ENCODE peak calls at places on chromosome 17, in seven cellular contexts. One of them, this sample, is unnamed.

GRCh38 chr17:21200590-21201301 is 13.2 kb downstream of the TMEM11 start:
- DNase-seq in IMR-90: no peak
- DNase-seq in SK-N-SH: no peak
- DNase-seq in left ventricle myocardium inferior: no peak
- DNase-seq in K562: no peak
- DNase-seq in lung: no peak
- DNase-seq in brain microvascular endothelial cell: no peak
- DNase-seq in this sample: no peak

GRCh38 chr17:63525190-63525946 is 2.2 kb downstream of the KCNH6 start:
- DNase-seq in lung: no peak
- DNase-seq in SK-N-SH: no peak
- DNase-seq in left ventricle myocardium inferior: no peak
- DNase-seq in IMR-90: no peak
- DNase-seq in K562: no peak
- DNase-seq in brain microvascular endothelial cell: no peak
- DNase-seq in this sample: no peak

GRCh38 chr17:38917259-38917658 is 8.2 kb upstream of the LASP1NB start:
- DNase-seq in IMR-90: no peak
- DNase-seq in brain microvascular endothelial cell: no peak
- DNase-seq in left ventricle myocardium inferior: no peak
- DNase-seq in K562: no peak
- DNase-seq in SK-N-SH: no peak
- DNase-seq in lung: no peak
- DNase-seq in this sample: no peak

GRCh38 chr17:28950017-28950751 is 1.1 kb downstream of the PHF12 start:
- DNase-seq in SK-N-SH: peak
- DNase-seq in brain microvascular endothelial cell: peak
- DNase-seq in lung: peak
- DNase-seq in left ventricle myocardium inferior: peak
- DNase-seq in K562: peak
- DNase-seq in IMR-90: peak
- DNase-seq in this sample: peak

GRCh38 chr17:38914741-38915638 is 10.4 kb upstream of the LASP1NB start:
- DNase-seq in left ventricle myocardium inferior: no peak
- DNase-seq in IMR-90: no peak
- DNase-seq in lung: no peak
- DNase-seq in SK-N-SH: peak
- DNase-seq in K562: no peak
- DNase-seq in brain microvascular endothelial cell: no peak
- DNase-seq in this sample: no peak

GRCh38 chr17:59829217-59830006 is 63.3 kb downstream of the TUBD1 start:
- DNase-seq in left ventricle myocardium inferior: no peak
- DNase-seq in K562: peak
- DNase-seq in brain microvascular endothelial cell: peak
- DNase-seq in IMR-90: peak
- DNase-seq in lung: no peak
- DNase-seq in SK-N-SH: peak
- DNase-seq in this sample: peak

GRCh38 chr17:21549107-21549687 is 143.1 kb upstream of the KCNJ18 start:
- DNase-seq in lung: no peak
- DNase-seq in K562: no peak
- DNase-seq in IMR-90: peak
- DNase-seq in brain microvascular endothelial cell: peak
- DNase-seq in left ventricle myocardium inferior: no peak
- DNase-seq in SK-N-SH: no peak
- DNase-seq in this sample: no peak

GRCh38 chr17:57874434-57875108 is 24.7 kb upstream of the MRPS23 start:
- DNase-seq in brain microvascular endothelial cell: peak
- DNase-seq in IMR-90: peak
- DNase-seq in left ventricle myocardium inferior: peak
- DNase-seq in SK-N-SH: peak
- DNase-seq in K562: no peak
- DNase-seq in lung: peak
- DNase-seq in this sample: no peak

GRCh38 chr17:45309400-45309799 is 7.4 kb downstream of the MAP3K14 start:
- DNase-seq in K562: peak
- DNase-seq in left ventricle myocardium inferior: no peak
- DNase-seq in lung: no peak
- DNase-seq in SK-N-SH: no peak
- DNase-seq in brain microvascular endothelial cell: no peak
- DNase-seq in IMR-90: no peak
- DNase-seq in this sample: no peak

GRCh38 chr17:12987120-12987519 is 30.7 kb downstream of the ELAC2 start:
- DNase-seq in IMR-90: no peak
- DNase-seq in lung: no peak
- DNase-seq in SK-N-SH: peak
- DNase-seq in left ventricle myocardium inferior: no peak
- DNase-seq in brain microvascular endothelial cell: no peak
- DNase-seq in K562: no peak
- DNase-seq in this sample: no peak

GRCh38 chr17:1714980-1715802 is 5.0 kb upstream of the TLCD2 start:
- DNase-seq in brain microvascular endothelial cell: peak
- DNase-seq in IMR-90: peak
- DNase-seq in SK-N-SH: peak
- DNase-seq in lung: peak
- DNase-seq in K562: peak
- DNase-seq in left ventricle myocardium inferior: peak
- DNase-seq in this sample: peak

GRCh38 chr17:82929676-82930042 is 89.8 kb upstream of the ZNF750 start:
- DNase-seq in SK-N-SH: no peak
- DNase-seq in brain microvascular endothelial cell: no peak
- DNase-seq in left ventricle myocardium inferior: peak
- DNase-seq in IMR-90: no peak
- DNase-seq in K562: no peak
- DNase-seq in lung: no peak
- DNase-seq in this sample: no peak

GRCh38 chr17:50817142-50817751 is 18.1 kb upstream of the WFIKKN2 start:
- DNase-seq in brain microvascular endothelial cell: no peak
- DNase-seq in left ventricle myocardium inferior: peak
- DNase-seq in K562: peak
- DNase-seq in IMR-90: no peak
- DNase-seq in lung: peak
- DNase-seq in SK-N-SH: peak
- DNase-seq in this sample: no peak

GRCh38 chr17:69208640-69209039 is 20.0 kb downstream of the ABCA10 start:
- DNase-seq in K562: no peak
- DNase-seq in lung: no peak
- DNase-seq in brain microvascular endothelial cell: no peak
- DNase-seq in SK-N-SH: no peak
- DNase-seq in left ventricle myocardium inferior: no peak
- DNase-seq in IMR-90: no peak
- DNase-seq in this sample: no peak

GRCh38 chr17:58382108-58382884 is 30.3 kb upstream of the SUPT4H1 start:
- DNase-seq in K562: no peak
- DNase-seq in SK-N-SH: no peak
- DNase-seq in left ventricle myocardium inferior: no peak
- DNase-seq in brain microvascular endothelial cell: no peak
- DNase-seq in lung: no peak
- DNase-seq in IMR-90: no peak
- DNase-seq in this sample: no peak

GRCh38 chr17:77420476-77420803 is 279.7 kb downstream of the SEC14L1 start:
- DNase-seq in left ventricle myocardium inferior: no peak
- DNase-seq in lung: no peak
- DNase-seq in IMR-90: no peak
- DNase-seq in brain microvascular endothelial cell: no peak
- DNase-seq in SK-N-SH: peak
- DNase-seq in K562: no peak
- DNase-seq in this sample: no peak

GRCh38 chr17:77421635-77421982 is 280.8 kb downstream of the SEC14L1 start:
- DNase-seq in SK-N-SH: no peak
- DNase-seq in brain microvascular endothelial cell: no peak
- DNase-seq in K562: no peak
- DNase-seq in lung: no peak
- DNase-seq in left ventricle myocardium inferior: no peak
- DNase-seq in IMR-90: no peak
- DNase-seq in this sample: no peak

GRCh38 chr17:77423589-77424451 is 283.1 kb downstream of the SEC14L1 start:
- DNase-seq in K562: no peak
- DNase-seq in brain microvascular endothelial cell: peak
- DNase-seq in lung: peak
- DNase-seq in SK-N-SH: peak
- DNase-seq in IMR-90: peak
- DNase-seq in left ventricle myocardium inferior: peak
- DNase-seq in this sample: peak

GRCh38 chr17:77420804-77421634 is 280.2 kb downstream of the SEC14L1 start:
- DNase-seq in left ventricle myocardium inferior: no peak
- DNase-seq in SK-N-SH: peak
- DNase-seq in lung: no peak
- DNase-seq in K562: peak
- DNase-seq in IMR-90: peak
- DNase-seq in brain microvascular endothelial cell: peak
- DNase-seq in this sample: peak

DNA sequence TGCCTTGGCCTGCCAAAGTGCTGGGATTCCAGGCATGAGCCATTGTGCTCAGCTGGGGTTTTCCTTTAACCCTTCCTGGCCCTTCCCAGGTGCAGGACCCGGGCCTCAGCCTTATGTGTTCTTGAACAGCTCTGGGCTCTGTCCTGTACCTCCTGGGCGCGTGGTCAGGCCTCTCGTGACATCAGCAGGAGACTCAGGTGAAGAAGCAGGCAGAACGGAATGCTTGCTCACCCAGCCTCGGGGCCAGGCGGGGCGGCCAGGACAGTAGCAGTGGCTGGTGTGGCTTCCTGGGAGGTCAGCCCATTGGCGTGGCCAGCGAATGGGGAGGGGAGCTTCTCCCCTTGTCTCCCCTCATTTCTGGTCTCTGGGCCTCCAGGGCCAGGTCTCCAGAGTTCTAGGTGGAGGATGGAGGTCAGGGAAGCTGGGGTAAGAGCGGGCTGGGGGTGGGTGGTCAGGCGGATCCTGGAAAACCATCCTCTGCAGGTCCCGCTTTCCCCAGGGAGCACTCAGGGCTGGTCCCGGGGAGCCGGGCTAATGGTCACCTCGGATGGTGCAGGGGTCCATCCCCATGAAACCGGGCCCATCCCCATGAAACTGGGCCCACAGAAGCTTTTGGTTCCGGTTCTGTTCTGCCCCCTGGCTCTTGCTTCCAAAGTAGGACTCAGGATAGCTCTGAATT is 281.5 kb downstream of the SEC14L1 start:
- DNase-seq in brain microvascular endothelial cell: no peak
- DNase-seq in SK-N-SH: no peak
- DNase-seq in K562: no peak
- DNase-seq in IMR-90: no peak
- DNase-seq in lung: no peak
- DNase-seq in left ventricle myocardium inferior: no peak
- DNase-seq in this sample: peak
- TF ChIP-seq CTCF in brain microvascular endothelial cell: no peak
- TF ChIP-seq CTCF in SK-N-SH: no peak
- TF ChIP-seq CTCF in K562: no peak
- TF ChIP-seq CTCF in IMR-90: no peak
- TF ChIP-seq CTCF in lung: no peak
- TF ChIP-seq CTCF in left ventricle myocardium inferior: no peak
- TF ChIP-seq CTCF in this sample: no peak

GRCh38 chr17:15944720-15945492 is at the start of gene ADORA2B:
- DNase-seq in lung: peak
- DNase-seq in SK-N-SH: peak
- DNase-seq in brain microvascular endothelial cell: peak
- DNase-seq in left ventricle myocardium inferior: peak
- DNase-seq in IMR-90: peak
- DNase-seq in K562: peak
- DNase-seq in this sample: peak

GRCh38 chr17:15947331-15947730 is 2.4 kb downstream of the ADORA2B start:
- DNase-seq in brain microvascular endothelial cell: no peak
- DNase-seq in left ventricle myocardium inferior: no peak
- DNase-seq in lung: no peak
- DNase-seq in SK-N-SH: no peak
- DNase-seq in IMR-90: peak
- DNase-seq in K562: no peak
- DNase-seq in this sample: peak

GRCh38 chr17:15945493-15946209 is 721 bp downstream of the ADORA2B start:
- DNase-seq in IMR-90: peak
- DNase-seq in lung: no peak
- DNase-seq in SK-N-SH: peak
- DNase-seq in K562: peak
- DNase-seq in left ventricle myocardium inferior: no peak
- DNase-seq in brain microvascular endothelial cell: no peak
- DNase-seq in this sample: peak

GRCh38 chr17:15947976-15948752 is 3.2 kb downstream of the ADORA2B start:
- DNase-seq in K562: no peak
- DNase-seq in lung: no peak
- DNase-seq in brain microvascular endothelial cell: no peak
- DNase-seq in SK-N-SH: no peak
- DNase-seq in left ventricle myocardium inferior: no peak
- DNase-seq in IMR-90: no peak
- DNase-seq in this sample: peak

GRCh38 chr17:15946611-15947120 is 1.7 kb downstream of the ADORA2B start:
- DNase-seq in lung: no peak
- DNase-seq in SK-N-SH: no peak
- DNase-seq in brain microvascular endothelial cell: no peak
- DNase-seq in IMR-90: no peak
- DNase-seq in left ventricle myocardium inferior: no peak
- DNase-seq in K562: no peak
- DNase-seq in this sample: peak
- H3K27ac ChIP-seq in lung: peak
- H3K27ac ChIP-seq in SK-N-SH: no peak
- H3K27ac ChIP-seq in brain microvascular endothelial cell: peak
- H3K27ac ChIP-seq in IMR-90: peak
- H3K27ac ChIP-seq in left ventricle myocardium inferior: peak
- H3K27ac ChIP-seq in K562: peak
- H3K27ac ChIP-seq in this sample: peak

GRCh38 chr17:67080804-67081203 is 36.5 kb downstream of the CACNG1 start:
- DNase-seq in lung: no peak
- DNase-seq in brain microvascular endothelial cell: no peak
- DNase-seq in K562: no peak
- DNase-seq in IMR-90: no peak
- DNase-seq in SK-N-SH: no peak
- DNase-seq in left ventricle myocardium inferior: no peak
- DNase-seq in this sample: no peak

GRCh38 chr17:67085406-67085805 is 41.1 kb downstream of the CACNG1 start:
- DNase-seq in K562: no peak
- DNase-seq in left ventricle myocardium inferior: no peak
- DNase-seq in IMR-90: no peak
- DNase-seq in brain microvascular endothelial cell: no peak
- DNase-seq in SK-N-SH: no peak
- DNase-seq in lung: no peak
- DNase-seq in this sample: no peak

GRCh38 chr17:67079481-67079880 is 35.1 kb downstream of the CACNG1 start:
- DNase-seq in IMR-90: no peak
- DNase-seq in SK-N-SH: no peak
- DNase-seq in K562: no peak
- DNase-seq in brain microvascular endothelial cell: no peak
- DNase-seq in lung: no peak
- DNase-seq in left ventricle myocardium inferior: no peak
- DNase-seq in this sample: no peak

GRCh38 chr17:67078292-67078691 is 33.9 kb downstream of the CACNG1 start:
- DNase-seq in K562: no peak
- DNase-seq in left ventricle myocardium inferior: no peak
- DNase-seq in SK-N-SH: no peak
- DNase-seq in IMR-90: no peak
- DNase-seq in brain microvascular endothelial cell: no peak
- DNase-seq in lung: no peak
- DNase-seq in this sample: no peak

GRCh38 chr17:67082110-67082509 is 37.8 kb downstream of the CACNG1 start:
- DNase-seq in left ventricle myocardium inferior: no peak
- DNase-seq in SK-N-SH: no peak
- DNase-seq in IMR-90: no peak
- DNase-seq in K562: no peak
- DNase-seq in lung: no peak
- DNase-seq in brain microvascular endothelial cell: no peak
- DNase-seq in this sample: no peak
- TF ChIP-seq CTCF in left ventricle myocardium inferior: no peak
- TF ChIP-seq CTCF in SK-N-SH: no peak
- TF ChIP-seq CTCF in IMR-90: no peak
- TF ChIP-seq CTCF in K562: no peak
- TF ChIP-seq CTCF in lung: no peak
- TF ChIP-seq CTCF in brain microvascular endothelial cell: no peak
- TF ChIP-seq CTCF in this sample: no peak

GRCh38 chr17:9907883-9908648 is 3.0 kb upstream of the RCVRN start:
- DNase-seq in K562: no peak
- DNase-seq in brain microvascular endothelial cell: no peak
- DNase-seq in lung: no peak
- DNase-seq in SK-N-SH: no peak
- DNase-seq in left ventricle myocardium inferior: no peak
- DNase-seq in IMR-90: peak
- DNase-seq in this sample: no peak
- H3K27ac ChIP-seq in K562: no peak
- H3K27ac ChIP-seq in brain microvascular endothelial cell: no peak
- H3K27ac ChIP-seq in lung: no peak
- H3K27ac ChIP-seq in SK-N-SH: no peak
- H3K27ac ChIP-seq in left ventricle myocardium inferior: no peak
- H3K27ac ChIP-seq in IMR-90: peak
- H3K27ac ChIP-seq in this sample: no peak